ENCODE peak calls at places on chromosomes 13 and 19, in four cellular contexts. One of them, this sample, is unnamed.

GRCh38 chr13:100808848-100809247 is 134.3 kb upstream of the TMTC4 start:
- DNase-seq in neural progenitor cell: peak
- DNase-seq in choroid plexus epithelial cell: no peak
- DNase-seq in uterus: no peak
- DNase-seq in this sample: no peak

GRCh38 chr19:49097453-49098288 is 12.4 kb downstream of the SNRNP70 start:
- DNase-seq in neural progenitor cell: peak
- DNase-seq in choroid plexus epithelial cell: peak
- DNase-seq in uterus: peak
- DNase-seq in this sample: peak

GRCh38 chr19:6613711-6614110 is 22.8 kb upstream of the CD70 start:
- DNase-seq in neural progenitor cell: no peak
- DNase-seq in choroid plexus epithelial cell: no peak
- DNase-seq in uterus: no peak
- DNase-seq in this sample: peak

GRCh38 chr13:86862137-86862536 is 809.0 kb upstream of the SLITRK5 start:
- DNase-seq in neural progenitor cell: no peak
- DNase-seq in choroid plexus epithelial cell: no peak
- DNase-seq in uterus: no peak
- DNase-seq in this sample: no peak

GRCh38 chr13:44052843-44053607 is 173.3 kb downstream of the LACC1 start:
- DNase-seq in neural progenitor cell: peak
- DNase-seq in choroid plexus epithelial cell: peak
- DNase-seq in uterus: peak
- DNase-seq in this sample: peak

GRCh38 chr13:113861433-113862030 is 2.3 kb downstream of the GAS6 start:
- DNase-seq in neural progenitor cell: no peak
- DNase-seq in choroid plexus epithelial cell: no peak
- DNase-seq in uterus: no peak
- DNase-seq in this sample: no peak

GRCh38 chr13:28031220-28031903 is 42.9 kb upstream of the URAD start:
- DNase-seq in neural progenitor cell: no peak
- DNase-seq in choroid plexus epithelial cell: no peak
- DNase-seq in uterus: no peak
- DNase-seq in this sample: no peak

GRCh38 chr13:97855570-97855970 is 97.9 kb upstream of the IPO5 start:
- DNase-seq in neural progenitor cell: peak
- DNase-seq in choroid plexus epithelial cell: peak
- DNase-seq in uterus: peak
- DNase-seq in this sample: peak

GRCh38 chr13:106329941-106330340 is 205.5 kb downstream of the EFNB2 start:
- DNase-seq in neural progenitor cell: no peak
- DNase-seq in choroid plexus epithelial cell: no peak
- DNase-seq in uterus: no peak
- DNase-seq in this sample: no peak

GRCh38 chr19:13100871-13101589 is 1.6 kb downstream of the LYL1 start:
- DNase-seq in neural progenitor cell: no peak
- DNase-seq in choroid plexus epithelial cell: no peak
- DNase-seq in uterus: peak
- DNase-seq in this sample: no peak
- H3K4me3 ChIP-seq in neural progenitor cell: no peak
- H3K4me3 ChIP-seq in choroid plexus epithelial cell: no peak
- H3K4me3 ChIP-seq in uterus: no peak
- H3K4me3 ChIP-seq in this sample: no peak

DNA sequence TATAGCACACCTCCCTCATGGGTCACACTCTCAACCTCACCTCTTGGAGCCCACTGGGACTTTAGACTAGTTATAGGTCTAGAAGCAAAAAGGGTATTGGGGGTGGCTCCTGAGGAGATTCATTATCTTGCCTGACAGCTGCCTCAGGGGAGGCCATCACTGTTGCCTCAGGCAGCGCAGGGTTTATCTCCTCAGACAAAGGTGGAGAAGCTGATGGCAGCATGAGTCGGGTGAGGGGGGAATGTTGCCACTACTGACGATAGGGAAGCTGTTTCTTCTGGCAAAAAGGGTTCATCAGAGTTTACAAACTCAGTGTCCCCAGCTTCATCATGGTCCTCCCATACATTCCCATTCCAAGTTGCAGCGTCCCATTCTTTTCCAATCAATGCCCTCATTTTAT is 562.4 kb downstream of the IRS2 start:
- DNase-seq in neural progenitor cell: no peak
- DNase-seq in choroid plexus epithelial cell: no peak
- DNase-seq in uterus: no peak
- DNase-seq in this sample: no peak
- H3K4me3 ChIP-seq in neural progenitor cell: no peak
- H3K4me3 ChIP-seq in choroid plexus epithelial cell: no peak
- H3K4me3 ChIP-seq in uterus: no peak
- H3K4me3 ChIP-seq in this sample: no peak

GRCh38 chr13:46600943-46601311 is 48.0 kb downstream of the LRCH1 start:
- DNase-seq in neural progenitor cell: no peak
- DNase-seq in choroid plexus epithelial cell: no peak
- DNase-seq in uterus: no peak
- DNase-seq in this sample: no peak

GRCh38 chr13:46595918-46596315 is 42.9 kb downstream of the LRCH1 start:
- DNase-seq in neural progenitor cell: no peak
- DNase-seq in choroid plexus epithelial cell: no peak
- DNase-seq in uterus: no peak
- DNase-seq in this sample: no peak

GRCh38 chr13:46598820-46599180 is 45.8 kb downstream of the LRCH1 start:
- DNase-seq in neural progenitor cell: no peak
- DNase-seq in choroid plexus epithelial cell: no peak
- DNase-seq in uterus: no peak
- DNase-seq in this sample: no peak

GRCh38 chr13:46596501-46596900 is 43.5 kb downstream of the LRCH1 start:
- DNase-seq in neural progenitor cell: no peak
- DNase-seq in choroid plexus epithelial cell: no peak
- DNase-seq in uterus: no peak
- DNase-seq in this sample: no peak

GRCh38 chr13:46598140-46598819 is 45.3 kb downstream of the LRCH1 start:
- DNase-seq in neural progenitor cell: no peak
- DNase-seq in choroid plexus epithelial cell: no peak
- DNase-seq in uterus: no peak
- DNase-seq in this sample: peak
- H3K4me3 ChIP-seq in neural progenitor cell: no peak
- H3K4me3 ChIP-seq in choroid plexus epithelial cell: no peak
- H3K4me3 ChIP-seq in uterus: no peak
- H3K4me3 ChIP-seq in this sample: no peak

DNA sequence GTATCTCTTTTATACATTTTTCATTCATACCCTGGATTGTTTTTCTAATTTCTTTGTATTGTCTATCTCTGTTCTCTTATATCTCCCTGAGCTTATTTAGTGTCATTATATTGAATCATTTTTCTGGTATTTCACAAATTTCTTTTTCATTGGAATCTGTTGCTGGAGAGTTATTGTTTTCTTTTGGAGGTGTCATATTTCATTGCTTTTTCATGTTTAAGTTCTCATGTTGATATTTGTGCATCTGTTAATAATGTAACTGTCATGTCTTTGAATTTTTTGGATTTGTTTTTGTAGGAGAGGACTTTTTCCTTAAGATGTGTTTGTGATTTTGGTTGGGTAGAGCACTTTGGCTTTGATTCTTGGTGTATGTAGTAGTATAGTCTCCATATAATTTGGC is 64.0 kb downstream of the DNAJC3 start:
- DNase-seq in neural progenitor cell: no peak
- DNase-seq in choroid plexus epithelial cell: no peak
- DNase-seq in uterus: no peak
- DNase-seq in this sample: no peak
- H3K4me3 ChIP-seq in neural progenitor cell: no peak
- H3K4me3 ChIP-seq in choroid plexus epithelial cell: no peak
- H3K4me3 ChIP-seq in uterus: no peak
- H3K4me3 ChIP-seq in this sample: no peak

GRCh38 chr19:39858541-39858940 is 12.4 kb upstream of the FBL start:
- DNase-seq in neural progenitor cell: peak
- DNase-seq in choroid plexus epithelial cell: no peak
- DNase-seq in uterus: peak
- DNase-seq in this sample: no peak
- H3K4me3 ChIP-seq in neural progenitor cell: no peak
- H3K4me3 ChIP-seq in choroid plexus epithelial cell: no peak
- H3K4me3 ChIP-seq in uterus: no peak
- H3K4me3 ChIP-seq in this sample: no peak